ENCODE peak calls at places on chromosomes 4 and X, in five cellular contexts. V is small intestine; G is AG09309; O is activated CD4-positive, alpha-beta T cell treated with anti-CD3 and anti-CD28 coated beads, Interleukin-2, amount 10 ng/mL, durations not matched to agents 7 days and 5 days; E is A673. A is an unnamed sample.
A peak's percentile ranks its signal among the peaks of the same experiment; 100 is the strongest.

GRCh38 chr4:77052352-77052751 is 23.4 kb downstream of the CCNI start:
- DNase-seq in V (peak; percentile 66), G (no peak), O (peak; percentile 42), E (peak; percentile 42), A (no peak)

GRCh38 chrX:114924846-114925245 is 92.6 kb downstream of the IL13RA2 start:
- DNase-seq in V (no peak), G (peak; percentile 58), O (no peak), E (no peak), A (no peak)

GRCh38 chr4:72136429-72136828 is 104.6 kb downstream of the NPFFR2 start:
- DNase-seq in V (no peak), G (no peak), O (no peak), E (no peak), A (no peak)

GRCh38 chr4:150828159-150828558 is 186.9 kb downstream of the LRBA start:
- DNase-seq in V (peak; percentile 49), G (no peak), O (peak; percentile 29), E (no peak), A (peak; percentile 42)

GRCh38 chrX:20309796-20310195 is 43.1 kb upstream of the RPS6KA3 start:
- DNase-seq in V (no peak), G (no peak), O (no peak), E (no peak), A (no peak)

GRCh38 chr4:15244354-15244753 is 183.5 kb upstream of the C1QTNF7 start:
- DNase-seq in V (no peak), G (no peak), O (no peak), E (no peak), A (no peak)

GRCh38 chr4:54484361-54484760 is 173.4 kb upstream of the KIT start:
- DNase-seq in V (no peak), G (no peak), O (no peak), E (no peak), A (no peak)

GRCh38 chr4:183074288-183074990 is 24.6 kb upstream of the WWC2 start:
- DNase-seq in V (no peak), G (no peak), O (no peak), E (no peak), A (no peak)

GRCh38 chrX:22889824-22890223 is 109.9 kb upstream of the DDX53 start:
- DNase-seq in V (no peak), G (no peak), O (no peak), E (peak; percentile 37), A (no peak)

GRCh38 chr4:98682719-98683118 is 24.3 kb upstream of the TSPAN5 start:
- DNase-seq in V (no peak), G (no peak), O (no peak), E (no peak), A (no peak)

GRCh38 chrX:118726887-118727685 is at the start of gene IL13RA1:
- DNase-seq in V (peak; percentile 85), G (no peak), O (no peak), E (peak; percentile 79), A (peak; percentile 59)

GRCh38 chrX:53071604-53072417 is 10.4 kb upstream of the TSPYL2 start:
- DNase-seq in V (peak; percentile 83), G (no peak), O (peak; percentile 73), E (peak; percentile 81), A (peak; percentile 77)

GRCh38 chrX:38768079-38768478 is 33.2 kb upstream of the MID1IP1 start:
- DNase-seq in V (peak; percentile 51), G (no peak), O (peak; percentile 6), E (peak; percentile 9), A (peak; percentile 11)

GRCh38 chr4:102734591-102735385 is 26.0 kb downstream of the MANBA start:
- DNase-seq in V (peak; percentile 10), G (no peak), O (peak; percentile 24), E (no peak), A (peak; percentile 53)

GRCh38 chr4:38911257-38911656 is 43.7 kb downstream of the FAM114A1 start:
- DNase-seq in V (peak; percentile 62), G (no peak), O (no peak), E (no peak), A (no peak)

GRCh38 chr4:168380290-168380689 is 61.7 kb upstream of the DDX60 start:
- DNase-seq in V (no peak), G (no peak), O (no peak), E (peak; percentile 3), A (no peak)

GRCh38 chr4:26938516-26938915 is 77.9 kb downstream of the STIM2 start:
- DNase-seq in V (peak; percentile 55), G (no peak), O (no peak), E (no peak), A (no peak)

GRCh38 chrX:154401045-154401799 is 3.0 kb downstream of the RPL10 start:
- DNase-seq in V (peak; percentile 28), G (no peak), O (no peak), E (peak; percentile 40), A (no peak)

GRCh38 chr4:143939528-143939927 is 34.2 kb upstream of the GYPE start:
- DNase-seq in V (no peak), G (no peak), O (no peak), E (no peak), A (no peak)

GRCh38 chrX:150100261-150100660 is 162.0 kb upstream of the EOLA2 start:
- DNase-seq in V (no peak), G (peak; percentile 33), O (no peak), E (no peak), A (no peak)

GRCh38 chr4:162061214-162061613 is 102.6 kb downstream of the FSTL5 start:
- DNase-seq in V (no peak), G (no peak), O (no peak), E (no peak), A (no peak)

GRCh38 chrX:101164766-101165590 is 54.6 kb upstream of the DRP2 start:
- DNase-seq in V (no peak), G (no peak), O (no peak), E (no peak), A (no peak)

GRCh38 chrX:261167-261857 is 19.9 kb upstream of the PLCXD1 start:
- DNase-seq in V (no peak), G (no peak), O (no peak), E (no peak), A (no peak)

GRCh38 chr4:22986881-22987280 is 294.1 kb downstream of the GBA3 start:
- DNase-seq in V (no peak), G (no peak), O (no peak), E (no peak), A (no peak)

GRCh38 chr4:156962551-156962974 is 9.0 kb downstream of the PDGFC start:
- DNase-seq in V (peak; percentile 5), G (peak; percentile 83), O (no peak), E (no peak), A (no peak)

GRCh38 chr4:53501561-53501960 is 89.7 kb downstream of the LNX1 start:
- DNase-seq in V (no peak), G (no peak), O (no peak), E (no peak), A (no peak)

GRCh38 chr4:75046641-75047040 is 113.7 kb downstream of the PARM1 start:
- DNase-seq in V (no peak), G (no peak), O (no peak), E (no peak), A (no peak)

GRCh38 chr4:41323186-41323585 is 66.5 kb downstream of the UCHL1 start:
- DNase-seq in V (no peak), G (no peak), O (no peak), E (no peak), A (no peak)

GRCh38 chr4:100707786-100708185 is 190.0 kb upstream of the EMCN start:
- DNase-seq in V (no peak), G (no peak), O (no peak), E (no peak), A (no peak)

GRCh38 chr4:82758701-82759685 is 39.6 kb downstream of the SCD5 start:
- DNase-seq in V (no peak), G (no peak), O (no peak), E (no peak), A (no peak)

GRCh38 chr4:35684755-35685154 is 559.6 kb downstream of the ARAP2 start:
- DNase-seq in V (no peak), G (no peak), O (no peak), E (no peak), A (no peak)